ENCODE peak calls at places on chromosome 1, in ten cellular contexts. One of them, this sample, is unnamed.

GRCh38 chr1:227697321-227697864 is 37.7 kb downstream of the JMJD4 start:
- DNase-seq in cardiac muscle cell: no peak
- DNase-seq in omental fat pad: no peak
- DNase-seq in IMR-90: no peak
- DNase-seq in AG09319: no peak
- DNase-seq in kidney epithelial cell: no peak
- DNase-seq in pancreas: no peak
- DNase-seq in fibroblast of mammary gland: no peak
- DNase-seq in brain microvascular endothelial cell: no peak
- DNase-seq in RWPE2: no peak
- DNase-seq in this sample: no peak

GRCh38 chr1:38728176-38728908 is 131.2 kb downstream of the RRAGC start:
- DNase-seq in cardiac muscle cell: peak; percentile 97
- DNase-seq in omental fat pad: peak; percentile 29
- DNase-seq in IMR-90: peak; percentile 68
- DNase-seq in AG09319: no peak
- DNase-seq in kidney epithelial cell: peak; percentile 18
- DNase-seq in pancreas: no peak
- DNase-seq in fibroblast of mammary gland: peak; percentile 88
- DNase-seq in brain microvascular endothelial cell: peak; percentile 56
- DNase-seq in RWPE2: no peak
- DNase-seq in this sample: no peak

GRCh38 chr1:12502300-12503109 is 115.5 kb downstream of the DHRS3 start:
- DNase-seq in cardiac muscle cell: no peak
- DNase-seq in omental fat pad: no peak
- DNase-seq in IMR-90: no peak
- DNase-seq in AG09319: no peak
- DNase-seq in kidney epithelial cell: no peak
- DNase-seq in pancreas: no peak
- DNase-seq in fibroblast of mammary gland: no peak
- DNase-seq in brain microvascular endothelial cell: no peak
- DNase-seq in RWPE2: no peak
- DNase-seq in this sample: no peak

GRCh38 chr1:235011064-235011598 is 117.5 kb downstream of the TOMM20 start:
- DNase-seq in cardiac muscle cell: no peak
- DNase-seq in omental fat pad: no peak
- DNase-seq in IMR-90: no peak
- DNase-seq in AG09319: no peak
- DNase-seq in kidney epithelial cell: no peak
- DNase-seq in pancreas: no peak
- DNase-seq in fibroblast of mammary gland: no peak
- DNase-seq in brain microvascular endothelial cell: no peak
- DNase-seq in RWPE2: no peak
- DNase-seq in this sample: peak; percentile 94

GRCh38 chr1:209403921-209404320 is 179.6 kb upstream of the CAMK1G start:
- DNase-seq in cardiac muscle cell: no peak
- DNase-seq in omental fat pad: no peak
- DNase-seq in IMR-90: no peak
- DNase-seq in AG09319: no peak
- DNase-seq in kidney epithelial cell: no peak
- DNase-seq in pancreas: no peak
- DNase-seq in fibroblast of mammary gland: no peak
- DNase-seq in brain microvascular endothelial cell: no peak
- DNase-seq in RWPE2: no peak
- DNase-seq in this sample: no peak

GRCh38 chr1:76023669-76024407 is 50.7 kb upstream of the ST6GALNAC3 start:
- DNase-seq in cardiac muscle cell: peak; percentile 6
- DNase-seq in omental fat pad: no peak
- DNase-seq in IMR-90: peak; percentile 11
- DNase-seq in AG09319: no peak
- DNase-seq in kidney epithelial cell: no peak
- DNase-seq in pancreas: no peak
- DNase-seq in fibroblast of mammary gland: no peak
- DNase-seq in brain microvascular endothelial cell: peak; percentile 9
- DNase-seq in RWPE2: no peak
- DNase-seq in this sample: peak; percentile 21

GRCh38 chr1:228650141-228650540 is 85.1 kb upstream of the RHOU start:
- DNase-seq in cardiac muscle cell: no peak
- DNase-seq in omental fat pad: no peak
- DNase-seq in IMR-90: no peak
- DNase-seq in AG09319: no peak
- DNase-seq in kidney epithelial cell: no peak
- DNase-seq in pancreas: peak; percentile 61
- DNase-seq in fibroblast of mammary gland: no peak
- DNase-seq in brain microvascular endothelial cell: no peak
- DNase-seq in RWPE2: no peak
- DNase-seq in this sample: no peak

GRCh38 chr1:179935909-179936496 is 18.6 kb upstream of the CEP350 start:
- DNase-seq in cardiac muscle cell: no peak
- DNase-seq in omental fat pad: no peak
- DNase-seq in IMR-90: no peak
- DNase-seq in AG09319: no peak
- DNase-seq in kidney epithelial cell: no peak
- DNase-seq in pancreas: no peak
- DNase-seq in fibroblast of mammary gland: no peak
- DNase-seq in brain microvascular endothelial cell: no peak
- DNase-seq in RWPE2: no peak
- DNase-seq in this sample: no peak

GRCh38 chr1:186208405-186209129 is 166.5 kb downstream of the TPR start:
- DNase-seq in cardiac muscle cell: peak; percentile 12
- DNase-seq in omental fat pad: no peak
- DNase-seq in IMR-90: peak; percentile 67
- DNase-seq in AG09319: no peak
- DNase-seq in kidney epithelial cell: no peak
- DNase-seq in pancreas: no peak
- DNase-seq in fibroblast of mammary gland: peak; percentile 66
- DNase-seq in brain microvascular endothelial cell: no peak
- DNase-seq in RWPE2: no peak
- DNase-seq in this sample: no peak

GRCh38 chr1:186210258-186210657 is 164.8 kb downstream of the TPR start:
- DNase-seq in cardiac muscle cell: no peak
- DNase-seq in omental fat pad: no peak
- DNase-seq in IMR-90: no peak
- DNase-seq in AG09319: no peak
- DNase-seq in kidney epithelial cell: no peak
- DNase-seq in pancreas: no peak
- DNase-seq in fibroblast of mammary gland: no peak
- DNase-seq in brain microvascular endothelial cell: no peak
- DNase-seq in RWPE2: no peak
- DNase-seq in this sample: no peak

GRCh38 chr1:186213225-186213607 is 161.8 kb downstream of the TPR start:
- DNase-seq in cardiac muscle cell: no peak
- DNase-seq in omental fat pad: no peak
- DNase-seq in IMR-90: no peak
- DNase-seq in AG09319: no peak
- DNase-seq in kidney epithelial cell: no peak
- DNase-seq in pancreas: no peak
- DNase-seq in fibroblast of mammary gland: no peak
- DNase-seq in brain microvascular endothelial cell: no peak
- DNase-seq in RWPE2: no peak
- DNase-seq in this sample: no peak

GRCh38 chr1:186214816-186215215 is 160.2 kb downstream of the TPR start:
- DNase-seq in cardiac muscle cell: no peak
- DNase-seq in omental fat pad: no peak
- DNase-seq in IMR-90: peak; percentile 14
- DNase-seq in AG09319: no peak
- DNase-seq in kidney epithelial cell: no peak
- DNase-seq in pancreas: no peak
- DNase-seq in fibroblast of mammary gland: no peak
- DNase-seq in brain microvascular endothelial cell: no peak
- DNase-seq in RWPE2: no peak
- DNase-seq in this sample: no peak

GRCh38 chr1:186212574-186213224 is 162.4 kb downstream of the TPR start:
- DNase-seq in cardiac muscle cell: peak; percentile 96
- DNase-seq in omental fat pad: no peak
- DNase-seq in IMR-90: peak; percentile 97
- DNase-seq in AG09319: peak; percentile 79
- DNase-seq in kidney epithelial cell: peak; percentile 65
- DNase-seq in pancreas: no peak
- DNase-seq in fibroblast of mammary gland: peak; percentile 95
- DNase-seq in brain microvascular endothelial cell: peak; percentile 89
- DNase-seq in RWPE2: no peak
- DNase-seq in this sample: peak; percentile 81
- TF ChIP-seq CTCF in cardiac muscle cell: peak; percentile 86
- TF ChIP-seq CTCF in omental fat pad: no peak
- TF ChIP-seq CTCF in IMR-90: peak; percentile 97
- TF ChIP-seq CTCF in AG09319: peak; percentile 84
- TF ChIP-seq CTCF in kidney epithelial cell: peak; percentile 83
- TF ChIP-seq CTCF in pancreas: peak; percentile 65
- TF ChIP-seq CTCF in fibroblast of mammary gland: peak; percentile 98
- TF ChIP-seq CTCF in brain microvascular endothelial cell: peak; percentile 84
- TF ChIP-seq CTCF in RWPE2: peak; percentile 95
- TF ChIP-seq CTCF in this sample: peak; percentile 75

DNA sequence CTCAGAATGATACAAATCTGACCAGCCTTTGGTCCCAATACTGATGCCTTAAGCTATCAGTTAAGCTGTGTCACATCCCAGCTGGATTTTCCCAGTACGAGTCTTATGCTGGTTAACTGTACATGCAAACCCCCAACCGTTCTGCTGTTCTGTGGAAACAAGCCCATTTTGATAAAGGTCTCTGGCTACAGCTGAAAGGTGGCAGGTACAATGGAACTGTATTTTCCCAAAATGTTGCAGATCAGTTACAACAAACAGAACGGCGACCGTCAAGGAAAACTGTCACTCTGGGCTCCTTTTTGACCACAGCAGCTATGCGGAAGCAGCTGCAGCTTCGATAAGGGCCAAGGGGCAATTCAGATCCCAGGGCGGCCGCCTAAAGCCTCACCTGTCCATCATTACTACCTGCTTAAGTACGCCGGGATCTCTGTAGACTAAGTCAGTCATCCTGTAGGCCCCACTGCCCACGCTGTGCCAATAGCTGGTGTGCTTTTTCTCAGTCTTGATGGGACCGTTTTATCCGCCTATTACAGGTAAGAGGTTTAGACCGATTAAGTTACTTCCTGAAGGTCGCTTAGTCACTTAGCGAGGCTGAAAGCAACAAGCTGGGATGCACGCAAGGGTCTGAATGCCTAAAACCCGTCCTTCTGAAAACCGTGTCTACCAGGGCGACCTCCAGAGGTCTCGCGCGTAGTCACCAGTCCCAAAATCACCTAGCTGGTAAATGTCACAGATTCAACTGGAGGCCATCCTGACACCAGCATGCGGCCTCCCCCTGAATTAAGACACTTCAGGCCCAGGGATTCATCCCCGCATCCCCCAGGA is 11.1 kb upstream of the RAB42 start:
- DNase-seq in cardiac muscle cell: peak; percentile 38
- DNase-seq in omental fat pad: no peak
- DNase-seq in IMR-90: peak; percentile 56
- DNase-seq in AG09319: no peak
- DNase-seq in kidney epithelial cell: no peak
- DNase-seq in pancreas: no peak
- DNase-seq in fibroblast of mammary gland: peak; percentile 41
- DNase-seq in brain microvascular endothelial cell: no peak
- DNase-seq in RWPE2: no peak
- DNase-seq in this sample: peak; percentile 79
- TF ChIP-seq CTCF in cardiac muscle cell: peak; percentile 11
- TF ChIP-seq CTCF in omental fat pad: no peak
- TF ChIP-seq CTCF in IMR-90: no peak
- TF ChIP-seq CTCF in AG09319: peak; percentile 14
- TF ChIP-seq CTCF in kidney epithelial cell: peak; percentile 22
- TF ChIP-seq CTCF in pancreas: no peak
- TF ChIP-seq CTCF in fibroblast of mammary gland: no peak
- TF ChIP-seq CTCF in brain microvascular endothelial cell: peak; percentile 19
- TF ChIP-seq CTCF in RWPE2: no peak
- TF ChIP-seq CTCF in this sample: peak; percentile 28

GRCh38 chr1:119818181-119818580 is 6.9 kb upstream of the REG4 start:
- DNase-seq in cardiac muscle cell: no peak
- DNase-seq in omental fat pad: no peak
- DNase-seq in IMR-90: no peak
- DNase-seq in AG09319: no peak
- DNase-seq in kidney epithelial cell: no peak
- DNase-seq in pancreas: no peak
- DNase-seq in fibroblast of mammary gland: no peak
- DNase-seq in brain microvascular endothelial cell: no peak
- DNase-seq in RWPE2: no peak
- DNase-seq in this sample: no peak

GRCh38 chr1:119815361-119815760 is 4.1 kb upstream of the REG4 start:
- DNase-seq in cardiac muscle cell: no peak
- DNase-seq in omental fat pad: no peak
- DNase-seq in IMR-90: peak; percentile 75
- DNase-seq in AG09319: no peak
- DNase-seq in kidney epithelial cell: peak; percentile 31
- DNase-seq in pancreas: no peak
- DNase-seq in fibroblast of mammary gland: peak; percentile 63
- DNase-seq in brain microvascular endothelial cell: peak; percentile 12
- DNase-seq in RWPE2: no peak
- DNase-seq in this sample: no peak

GRCh38 chr1:119811985-119812557 is 811 bp upstream of the REG4 start:
- DNase-seq in cardiac muscle cell: no peak
- DNase-seq in omental fat pad: no peak
- DNase-seq in IMR-90: no peak
- DNase-seq in AG09319: no peak
- DNase-seq in kidney epithelial cell: no peak
- DNase-seq in pancreas: no peak
- DNase-seq in fibroblast of mammary gland: no peak
- DNase-seq in brain microvascular endothelial cell: no peak
- DNase-seq in RWPE2: no peak
- DNase-seq in this sample: no peak

GRCh38 chr1:119814288-119814687 is 3.0 kb upstream of the REG4 start:
- DNase-seq in cardiac muscle cell: no peak
- DNase-seq in omental fat pad: no peak
- DNase-seq in IMR-90: no peak
- DNase-seq in AG09319: no peak
- DNase-seq in kidney epithelial cell: no peak
- DNase-seq in pancreas: no peak
- DNase-seq in fibroblast of mammary gland: no peak
- DNase-seq in brain microvascular endothelial cell: no peak
- DNase-seq in RWPE2: no peak
- DNase-seq in this sample: no peak

DNA sequence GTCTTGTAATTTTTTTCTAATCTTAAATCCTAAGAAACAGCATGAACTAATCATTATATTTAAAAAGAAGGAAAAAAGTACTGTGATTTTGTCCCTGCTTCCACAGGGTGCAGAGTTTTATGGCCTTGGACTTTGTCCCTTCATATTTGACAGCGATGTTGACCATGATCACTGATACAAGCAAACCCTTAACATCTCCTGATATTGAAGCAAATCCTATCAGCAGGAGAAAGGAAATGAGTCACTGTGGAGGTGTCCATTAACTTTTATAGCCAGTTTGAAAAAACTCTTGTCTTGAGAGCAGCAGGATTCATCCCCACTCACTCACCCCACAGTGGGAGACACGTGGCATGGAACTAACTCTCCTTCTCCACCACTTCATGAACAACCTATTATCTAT is 5.1 kb upstream of the REG4 start:
- DNase-seq in cardiac muscle cell: no peak
- DNase-seq in omental fat pad: no peak
- DNase-seq in IMR-90: peak; percentile 58
- DNase-seq in AG09319: no peak
- DNase-seq in kidney epithelial cell: peak; percentile 56
- DNase-seq in pancreas: no peak
- DNase-seq in fibroblast of mammary gland: peak; percentile 32
- DNase-seq in brain microvascular endothelial cell: peak; percentile 6
- DNase-seq in RWPE2: no peak
- DNase-seq in this sample: no peak
- TF ChIP-seq CTCF in cardiac muscle cell: no peak
- TF ChIP-seq CTCF in omental fat pad: no peak
- TF ChIP-seq CTCF in IMR-90: no peak
- TF ChIP-seq CTCF in AG09319: no peak
- TF ChIP-seq CTCF in kidney epithelial cell: no peak
- TF ChIP-seq CTCF in pancreas: no peak
- TF ChIP-seq CTCF in fibroblast of mammary gland: no peak
- TF ChIP-seq CTCF in brain microvascular endothelial cell: no peak
- TF ChIP-seq CTCF in RWPE2: no peak
- TF ChIP-seq CTCF in this sample: no peak

DNA sequence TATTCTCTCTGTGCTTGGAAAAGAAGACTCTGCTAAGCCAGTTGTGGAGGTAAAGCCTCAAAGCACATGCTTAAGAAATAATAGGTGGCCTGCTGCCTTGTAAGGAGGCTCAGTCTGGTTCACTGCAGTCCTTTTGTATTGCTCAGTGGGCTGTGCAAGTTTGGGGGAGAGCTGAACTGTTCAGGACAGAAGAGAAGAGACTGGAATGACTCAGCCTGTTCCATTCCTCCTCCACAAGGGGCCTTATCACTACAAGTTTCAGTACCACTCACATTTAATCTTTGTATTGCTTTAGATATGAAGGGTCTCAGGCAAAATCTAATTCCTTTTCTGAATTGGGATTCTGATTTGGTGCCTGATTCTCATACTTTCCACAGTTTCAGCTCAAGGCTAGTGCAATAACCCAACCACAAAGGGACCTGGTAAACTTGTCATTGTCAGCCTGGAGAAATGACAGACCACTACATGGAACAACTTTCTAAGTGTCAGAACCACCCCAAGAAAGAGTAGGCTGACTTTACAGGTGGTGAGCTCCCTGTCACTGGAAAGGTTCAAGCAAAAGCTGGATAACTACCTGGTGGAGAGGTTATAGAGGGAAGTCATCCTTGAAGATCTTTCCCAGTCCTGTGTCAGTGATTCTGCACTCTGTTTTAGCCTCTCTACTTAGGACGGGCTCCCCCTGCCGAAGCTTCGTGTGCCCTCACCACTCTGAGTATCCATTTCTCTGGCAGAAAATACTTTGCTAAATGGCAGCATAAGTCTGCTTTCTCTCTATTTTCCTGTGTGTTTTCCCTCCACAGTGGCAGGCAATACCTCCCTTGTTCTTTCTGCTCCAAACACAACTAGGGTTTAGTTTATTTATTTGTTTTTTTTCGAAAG is 162.9 kb upstream of the GJB5 start:
- DNase-seq in cardiac muscle cell: no peak
- DNase-seq in omental fat pad: no peak
- DNase-seq in IMR-90: no peak
- DNase-seq in AG09319: no peak
- DNase-seq in kidney epithelial cell: no peak
- DNase-seq in pancreas: no peak
- DNase-seq in fibroblast of mammary gland: no peak
- DNase-seq in brain microvascular endothelial cell: no peak
- DNase-seq in RWPE2: no peak
- DNase-seq in this sample: peak; percentile 30
- TF ChIP-seq CTCF in cardiac muscle cell: no peak
- TF ChIP-seq CTCF in omental fat pad: no peak
- TF ChIP-seq CTCF in IMR-90: no peak
- TF ChIP-seq CTCF in AG09319: peak; percentile 20
- TF ChIP-seq CTCF in kidney epithelial cell: no peak
- TF ChIP-seq CTCF in pancreas: no peak
- TF ChIP-seq CTCF in fibroblast of mammary gland: no peak
- TF ChIP-seq CTCF in brain microvascular endothelial cell: no peak
- TF ChIP-seq CTCF in RWPE2: no peak
- TF ChIP-seq CTCF in this sample: no peak

This sample was measured in GM12865.